ENCODE peak calls at places on chromosomes 6 and 20, in ten cellular contexts. S is CD8-positive, alpha-beta memory T cell; T is neuronal stem cell; J is upper lobe of right lung; W is coronary artery; X is hepatocyte; A is cardiac muscle cell; H is fibroblast of the aortic adventitia; O is psoas muscle; I is HCT116. Q is an unnamed sample.

GRCh38 chr6:108654465-108655106 is 93.9 kb downstream of the FOXO3 start:
- DNase-seq in S (no peak), T (no peak), J (no peak), W (no peak), X (no peak), A (peak), H (peak), O (no peak), I (no peak), Q (no peak)

GRCh38 chr6:3356056-3356823 is 97.5 kb downstream of the PSMG4 start:
- DNase-seq in S (peak), T (peak), J (peak), W (peak), X (peak), A (peak), H (peak), O (peak), I (peak), Q (peak)

GRCh38 chr6:11634110-11634509 is 96.6 kb downstream of the TMEM170B start:
- DNase-seq in S (no peak), T (no peak), J (no peak), W (no peak), X (no peak), A (no peak), H (no peak), O (no peak), I (no peak), Q (no peak)

GRCh38 chr6:142867355-142867801 is 77.6 kb downstream of the HIVEP2 start:
- DNase-seq in S (no peak), T (no peak), J (no peak), W (no peak), X (no peak), A (peak), H (peak), O (no peak), I (no peak), Q (no peak)

GRCh38 chr20:17665756-17666155 is 16.3 kb downstream of the RRBP1 start:
- DNase-seq in S (no peak), T (no peak), J (no peak), W (no peak), X (no peak), A (no peak), H (no peak), O (no peak), I (no peak), Q (no peak)

GRCh38 chr6:38143191-38144154 is 323.9 kb downstream of the ZFAND3 start:
- DNase-seq in S (no peak), T (no peak), J (peak), W (no peak), X (no peak), A (no peak), H (no peak), O (no peak), I (no peak), Q (no peak)

GRCh38 chr20:31811796-31812728 is 7.1 kb upstream of the MYLK2 start:
- DNase-seq in S (no peak), T (no peak), J (no peak), W (peak), X (no peak), A (peak), H (peak), O (peak), I (no peak), Q (no peak)

GRCh38 chr6:108780784-108781183 is 67.4 kb upstream of the ARMC2 start:
- DNase-seq in S (no peak), T (no peak), J (no peak), W (no peak), X (no peak), A (no peak), H (no peak), O (no peak), I (no peak), Q (no peak)

GRCh38 chr20:33686984-33687366 is 790 bp upstream of the E2F1 start:
- DNase-seq in S (no peak), T (no peak), J (no peak), W (no peak), X (no peak), A (no peak), H (no peak), O (no peak), I (no peak), Q (no peak)
- H3K4me3 ChIP-seq in S (peak), T (peak), J (peak), W (peak), X (no peak), A (no peak), H (no peak), O (peak), I (no peak), Q (peak)

GRCh38 chr6:46129301-46129633 is 522 bp upstream of the ENPP4 start:
- DNase-seq in S (no peak), T (no peak), J (no peak), W (no peak), X (no peak), A (no peak), H (no peak), O (no peak), I (no peak), Q (no peak)
- H3K4me3 ChIP-seq in S (peak), T (peak), J (peak), W (peak), X (no peak), A (peak), H (peak), O (peak), I (peak), Q (peak)

GRCh38 chr6:117906454-117906904 is 585 bp upstream of the SLC35F1 start:
- DNase-seq in S (no peak), T (no peak), J (no peak), W (no peak), X (no peak), A (no peak), H (no peak), O (no peak), I (no peak), Q (no peak)
- H3K4me3 ChIP-seq in S (no peak), T (peak), J (peak), W (peak), X (peak), A (peak), H (no peak), O (peak), I (no peak), Q (no peak)

DNA sequence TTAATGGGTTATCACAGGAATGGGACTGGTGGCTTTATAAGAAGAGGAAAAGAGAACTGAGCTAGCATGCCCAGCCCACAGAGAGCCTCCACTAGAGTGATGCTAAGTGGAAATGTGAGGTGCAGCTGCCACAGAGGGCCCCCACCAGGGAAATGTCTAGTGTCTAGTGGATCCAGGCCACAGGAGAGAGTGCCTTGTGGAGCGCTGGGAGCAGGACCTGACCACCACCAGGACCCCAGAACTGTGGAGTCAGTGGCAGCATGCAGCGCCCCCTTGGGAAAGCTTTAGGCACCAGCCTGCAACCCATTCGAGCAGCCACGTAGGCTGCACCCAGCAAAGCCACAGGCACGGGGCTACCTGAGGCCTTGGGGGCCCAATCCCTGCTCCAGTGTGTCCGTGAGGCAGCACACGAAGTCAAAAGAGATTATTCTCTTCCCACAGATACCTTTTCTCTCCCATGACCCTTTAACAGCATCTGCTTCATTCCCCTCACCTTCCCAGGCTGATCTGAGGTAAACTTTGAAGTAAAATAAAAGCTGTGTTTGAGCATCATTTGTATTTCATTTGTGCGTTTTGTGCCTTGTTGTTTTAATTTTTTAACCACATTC is 4.4 kb downstream of the HLA-E start:
- DNase-seq in S (peak), T (no peak), J (no peak), W (no peak), X (no peak), A (no peak), H (no peak), O (no peak), I (no peak), Q (no peak)
- H3K4me3 ChIP-seq in S (peak), T (no peak), J (peak), W (no peak), X (no peak), A (no peak), H (no peak), O (no peak), I (no peak), Q (no peak)

Q was measured in Panc1.